ENCODE peak calls at places on chromosomes 4 and X, in six cellular contexts. One of them, this sample, is unnamed.
A peak's percentile ranks its signal among the peaks of the same experiment; 100 is the strongest.

GRCh38 chr4:112234952-112235609 is 3.5 kb downstream of the AP1AR start:
- DNase-seq in upper lobe of right lung: no peak
- DNase-seq in gastrocnemius medialis: peak; percentile 36
- DNase-seq in CD8-positive, alpha-beta memory T cell: peak; percentile 63
- DNase-seq in hepatocyte: peak; percentile 85
- DNase-seq in tibial nerve: peak; percentile 93
- DNase-seq in this sample: peak; percentile 82

GRCh38 chr4:133513891-133514290 is 364.8 kb downstream of the PCDH10 start:
- DNase-seq in upper lobe of right lung: no peak
- DNase-seq in gastrocnemius medialis: no peak
- DNase-seq in CD8-positive, alpha-beta memory T cell: no peak
- DNase-seq in hepatocyte: no peak
- DNase-seq in tibial nerve: no peak
- DNase-seq in this sample: no peak

GRCh38 chr4:144597171-144597570 is 48.8 kb upstream of the HHIP start:
- DNase-seq in upper lobe of right lung: no peak
- DNase-seq in gastrocnemius medialis: no peak
- DNase-seq in CD8-positive, alpha-beta memory T cell: no peak
- DNase-seq in hepatocyte: no peak
- DNase-seq in tibial nerve: no peak
- DNase-seq in this sample: no peak

GRCh38 chr4:20528508-20528907 is 171.8 kb upstream of the PACRGL start:
- DNase-seq in upper lobe of right lung: no peak
- DNase-seq in gastrocnemius medialis: no peak
- DNase-seq in CD8-positive, alpha-beta memory T cell: no peak
- DNase-seq in hepatocyte: no peak
- DNase-seq in tibial nerve: no peak
- DNase-seq in this sample: no peak

GRCh38 chr4:1576961-1577814 is 106.9 kb downstream of the FAM53A start:
- DNase-seq in upper lobe of right lung: no peak
- DNase-seq in gastrocnemius medialis: no peak
- DNase-seq in CD8-positive, alpha-beta memory T cell: peak; percentile 50
- DNase-seq in hepatocyte: no peak
- DNase-seq in tibial nerve: no peak
- DNase-seq in this sample: no peak

GRCh38 chr4:110663738-110664444 is 41.0 kb upstream of the PITX2 start:
- DNase-seq in upper lobe of right lung: no peak
- DNase-seq in gastrocnemius medialis: no peak
- DNase-seq in CD8-positive, alpha-beta memory T cell: no peak
- DNase-seq in hepatocyte: no peak
- DNase-seq in tibial nerve: no peak
- DNase-seq in this sample: no peak

GRCh38 chr4:145731026-145731425 is 51.1 kb downstream of the C4orf51 start:
- DNase-seq in upper lobe of right lung: no peak
- DNase-seq in gastrocnemius medialis: no peak
- DNase-seq in CD8-positive, alpha-beta memory T cell: no peak
- DNase-seq in hepatocyte: peak; percentile 58
- DNase-seq in tibial nerve: no peak
- DNase-seq in this sample: no peak

GRCh38 chrX:131910565-131910964 is 112.5 kb upstream of the STK26 start:
- DNase-seq in upper lobe of right lung: no peak
- DNase-seq in gastrocnemius medialis: no peak
- DNase-seq in CD8-positive, alpha-beta memory T cell: no peak
- DNase-seq in hepatocyte: no peak
- DNase-seq in tibial nerve: no peak
- DNase-seq in this sample: no peak

GRCh38 chr4:148015058-148015457 is 283.2 kb downstream of the ARHGAP10 start:
- DNase-seq in upper lobe of right lung: no peak
- DNase-seq in gastrocnemius medialis: no peak
- DNase-seq in CD8-positive, alpha-beta memory T cell: no peak
- DNase-seq in hepatocyte: no peak
- DNase-seq in tibial nerve: no peak
- DNase-seq in this sample: no peak

GRCh38 chrX:107725761-107726555 is 49.6 kb downstream of the TSC22D3 start:
- DNase-seq in upper lobe of right lung: no peak
- DNase-seq in gastrocnemius medialis: no peak
- DNase-seq in CD8-positive, alpha-beta memory T cell: no peak
- DNase-seq in hepatocyte: no peak
- DNase-seq in tibial nerve: no peak
- DNase-seq in this sample: peak; percentile 47

GRCh38 chr4:176883108-176883550 is 90.4 kb upstream of the VEGFC start:
- DNase-seq in upper lobe of right lung: no peak
- DNase-seq in gastrocnemius medialis: no peak
- DNase-seq in CD8-positive, alpha-beta memory T cell: no peak
- DNase-seq in hepatocyte: no peak
- DNase-seq in tibial nerve: no peak
- DNase-seq in this sample: no peak

GRCh38 chr4:103008875-103009729 is 10.4 kb downstream of the SLC9B1 start:
- DNase-seq in upper lobe of right lung: no peak
- DNase-seq in gastrocnemius medialis: no peak
- DNase-seq in CD8-positive, alpha-beta memory T cell: no peak
- DNase-seq in hepatocyte: peak; percentile 73
- DNase-seq in tibial nerve: peak; percentile 62
- DNase-seq in this sample: no peak

GRCh38 chrX:150767045-150767395 is 73.8 kb downstream of the MTMR1 start:
- DNase-seq in upper lobe of right lung: no peak
- DNase-seq in gastrocnemius medialis: no peak
- DNase-seq in CD8-positive, alpha-beta memory T cell: no peak
- DNase-seq in hepatocyte: no peak
- DNase-seq in tibial nerve: peak; percentile 11
- DNase-seq in this sample: no peak

GRCh38 chr4:76374744-76375143 is 46.2 kb downstream of the CCDC158 start:
- DNase-seq in upper lobe of right lung: no peak
- DNase-seq in gastrocnemius medialis: no peak
- DNase-seq in CD8-positive, alpha-beta memory T cell: no peak
- DNase-seq in hepatocyte: no peak
- DNase-seq in tibial nerve: no peak
- DNase-seq in this sample: no peak

GRCh38 chr4:114072781-114073180 is 93.3 kb upstream of the ARSJ start:
- DNase-seq in upper lobe of right lung: no peak
- DNase-seq in gastrocnemius medialis: no peak
- DNase-seq in CD8-positive, alpha-beta memory T cell: no peak
- DNase-seq in hepatocyte: no peak
- DNase-seq in tibial nerve: no peak
- DNase-seq in this sample: no peak

GRCh38 chr4:159443975-159444374 is 341.1 kb downstream of the RAPGEF2 start:
- DNase-seq in upper lobe of right lung: no peak
- DNase-seq in gastrocnemius medialis: no peak
- DNase-seq in CD8-positive, alpha-beta memory T cell: no peak
- DNase-seq in hepatocyte: no peak
- DNase-seq in tibial nerve: no peak
- DNase-seq in this sample: no peak

GRCh38 chr4:88672987-88673386 is 24.6 kb downstream of the NAP1L5 start:
- DNase-seq in upper lobe of right lung: no peak
- DNase-seq in gastrocnemius medialis: no peak
- DNase-seq in CD8-positive, alpha-beta memory T cell: no peak
- DNase-seq in hepatocyte: peak; percentile 47
- DNase-seq in tibial nerve: no peak
- DNase-seq in this sample: no peak

GRCh38 chr4:40515398-40516293 is 114.0 kb downstream of the RBM47 start:
- DNase-seq in upper lobe of right lung: no peak
- DNase-seq in gastrocnemius medialis: no peak
- DNase-seq in CD8-positive, alpha-beta memory T cell: no peak
- DNase-seq in hepatocyte: peak; percentile 86
- DNase-seq in tibial nerve: no peak
- DNase-seq in this sample: peak; percentile 71

GRCh38 chrX:79259073-79259689 is 108.0 kb downstream of the ITM2A start:
- DNase-seq in upper lobe of right lung: no peak
- DNase-seq in gastrocnemius medialis: no peak
- DNase-seq in CD8-positive, alpha-beta memory T cell: peak; percentile 79
- DNase-seq in hepatocyte: no peak
- DNase-seq in tibial nerve: no peak
- DNase-seq in this sample: no peak

GRCh38 chrX:138775501-138775900 is 64.0 kb upstream of the FGF13 start:
- DNase-seq in upper lobe of right lung: no peak
- DNase-seq in gastrocnemius medialis: no peak
- DNase-seq in CD8-positive, alpha-beta memory T cell: no peak
- DNase-seq in hepatocyte: peak; percentile 28
- DNase-seq in tibial nerve: no peak
- DNase-seq in this sample: no peak

GRCh38 chrX:93322110-93322509 is 351.3 kb downstream of the NAP1L3 start:
- DNase-seq in upper lobe of right lung: no peak
- DNase-seq in gastrocnemius medialis: no peak
- DNase-seq in CD8-positive, alpha-beta memory T cell: no peak
- DNase-seq in hepatocyte: no peak
- DNase-seq in tibial nerve: no peak
- DNase-seq in this sample: no peak

GRCh38 chr4:166146806-166147540 is 273.9 kb downstream of the TLL1 start:
- DNase-seq in upper lobe of right lung: no peak
- DNase-seq in gastrocnemius medialis: no peak
- DNase-seq in CD8-positive, alpha-beta memory T cell: no peak
- DNase-seq in hepatocyte: no peak
- DNase-seq in tibial nerve: no peak
- DNase-seq in this sample: no peak

GRCh38 chr4:82043081-82043808 is 330.5 kb downstream of the HNRNPD start:
- DNase-seq in upper lobe of right lung: peak; percentile 66
- DNase-seq in gastrocnemius medialis: no peak
- DNase-seq in CD8-positive, alpha-beta memory T cell: no peak
- DNase-seq in hepatocyte: peak; percentile 79
- DNase-seq in tibial nerve: no peak
- DNase-seq in this sample: peak; percentile 52
- H3K27me3 ChIP-seq in upper lobe of right lung: peaks cover 24% of the 10 kb centered on the region
- H3K27me3 ChIP-seq in gastrocnemius medialis: peaks cover 12% of the 10 kb centered on the region
- H3K27me3 ChIP-seq in CD8-positive, alpha-beta memory T cell: peaks cover 4% of the 10 kb centered on the region
- H3K27me3 ChIP-seq in hepatocyte: peaks cover 39% of the 10 kb centered on the region
- H3K27me3 ChIP-seq in tibial nerve: peaks cover 5% of the 10 kb centered on the region
- H3K27me3 ChIP-seq in this sample: peaks cover 4% of the 10 kb centered on the region

DNA sequence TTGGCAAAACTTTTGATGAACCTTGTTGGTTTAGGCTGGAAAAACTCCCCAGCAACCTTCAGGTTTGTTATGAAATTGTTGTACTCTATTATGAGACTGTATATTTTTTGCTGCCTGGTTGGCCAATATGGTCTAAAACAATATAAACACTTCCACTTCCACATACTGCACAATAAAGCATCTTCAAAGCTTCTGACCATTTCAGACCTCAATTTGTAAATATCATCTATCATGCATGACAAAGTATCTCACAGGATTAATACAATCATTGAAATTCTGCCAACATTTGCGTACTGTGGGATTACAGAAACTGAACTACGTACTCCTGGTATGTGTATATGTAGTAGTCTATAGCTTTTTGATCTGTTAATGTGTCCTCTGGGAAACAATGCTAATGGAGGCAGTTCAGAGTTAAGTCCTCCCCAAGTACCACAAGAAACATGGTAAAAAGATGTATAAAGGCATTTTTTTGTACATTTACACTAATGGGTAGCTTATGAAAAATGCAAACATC is 40.4 kb downstream of the GPC4 start:
- DNase-seq in upper lobe of right lung: no peak
- DNase-seq in gastrocnemius medialis: no peak
- DNase-seq in CD8-positive, alpha-beta memory T cell: no peak
- DNase-seq in hepatocyte: no peak
- DNase-seq in tibial nerve: no peak
- DNase-seq in this sample: no peak
- H3K27me3 ChIP-seq in upper lobe of right lung: no peaks in the 10 kb centered on the region
- H3K27me3 ChIP-seq in gastrocnemius medialis: no peaks in the 10 kb centered on the region
- H3K27me3 ChIP-seq in CD8-positive, alpha-beta memory T cell: no peaks in the 10 kb centered on the region
- H3K27me3 ChIP-seq in hepatocyte: no peaks in the 10 kb centered on the region
- H3K27me3 ChIP-seq in tibial nerve: peaks cover 9% of the 10 kb centered on the region
- H3K27me3 ChIP-seq in this sample: no peaks in the 10 kb centered on the region

GRCh38 chrX:48835524-48836329 is at the start of gene PCSK1N:
- DNase-seq in upper lobe of right lung: no peak
- DNase-seq in gastrocnemius medialis: no peak
- DNase-seq in CD8-positive, alpha-beta memory T cell: peak; percentile 68
- DNase-seq in hepatocyte: peak; percentile 62
- DNase-seq in tibial nerve: no peak
- DNase-seq in this sample: no peak

GRCh38 chrX:48831136-48831908 is 4.1 kb downstream of the PCSK1N start:
- DNase-seq in upper lobe of right lung: no peak
- DNase-seq in gastrocnemius medialis: no peak
- DNase-seq in CD8-positive, alpha-beta memory T cell: no peak
- DNase-seq in hepatocyte: no peak
- DNase-seq in tibial nerve: no peak
- DNase-seq in this sample: no peak

GRCh38 chrX:48831909-48832291 is 3.5 kb downstream of the PCSK1N start:
- DNase-seq in upper lobe of right lung: no peak
- DNase-seq in gastrocnemius medialis: no peak
- DNase-seq in CD8-positive, alpha-beta memory T cell: no peak
- DNase-seq in hepatocyte: no peak
- DNase-seq in tibial nerve: no peak
- DNase-seq in this sample: no peak

GRCh38 chrX:48833531-48834138 is 1.8 kb downstream of the PCSK1N start:
- DNase-seq in upper lobe of right lung: no peak
- DNase-seq in gastrocnemius medialis: no peak
- DNase-seq in CD8-positive, alpha-beta memory T cell: no peak
- DNase-seq in hepatocyte: no peak
- DNase-seq in tibial nerve: no peak
- DNase-seq in this sample: no peak

GRCh38 chrX:48834383-48834709 is 1.1 kb downstream of the PCSK1N start:
- DNase-seq in upper lobe of right lung: no peak
- DNase-seq in gastrocnemius medialis: no peak
- DNase-seq in CD8-positive, alpha-beta memory T cell: no peak
- DNase-seq in hepatocyte: no peak
- DNase-seq in tibial nerve: no peak
- DNase-seq in this sample: no peak
- H3K27me3 ChIP-seq in upper lobe of right lung: no peaks in the 10 kb centered on the region
- H3K27me3 ChIP-seq in gastrocnemius medialis: peaks cover 14% of the 10 kb centered on the region
- H3K27me3 ChIP-seq in CD8-positive, alpha-beta memory T cell: no peaks in the 10 kb centered on the region
- H3K27me3 ChIP-seq in hepatocyte: peaks cover 31% of the 10 kb centered on the region
- H3K27me3 ChIP-seq in tibial nerve: peaks cover 53% of the 10 kb centered on the region
- H3K27me3 ChIP-seq in this sample: peaks cover 51% of the 10 kb centered on the region

GRCh38 chr4:152047451-152047850 is 286.6 kb upstream of the GATB start:
- DNase-seq in upper lobe of right lung: no peak
- DNase-seq in gastrocnemius medialis: no peak
- DNase-seq in CD8-positive, alpha-beta memory T cell: no peak
- DNase-seq in hepatocyte: no peak
- DNase-seq in tibial nerve: no peak
- DNase-seq in this sample: no peak
- H3K27me3 ChIP-seq in upper lobe of right lung: peaks cover 6% of the 10 kb centered on the region
- H3K27me3 ChIP-seq in gastrocnemius medialis: no peaks in the 10 kb centered on the region
- H3K27me3 ChIP-seq in CD8-positive, alpha-beta memory T cell: no peaks in the 10 kb centered on the region
- H3K27me3 ChIP-seq in hepatocyte: no peaks in the 10 kb centered on the region
- H3K27me3 ChIP-seq in tibial nerve: peaks cover 9% of the 10 kb centered on the region
- H3K27me3 ChIP-seq in this sample: no peaks in the 10 kb centered on the region

DNA sequence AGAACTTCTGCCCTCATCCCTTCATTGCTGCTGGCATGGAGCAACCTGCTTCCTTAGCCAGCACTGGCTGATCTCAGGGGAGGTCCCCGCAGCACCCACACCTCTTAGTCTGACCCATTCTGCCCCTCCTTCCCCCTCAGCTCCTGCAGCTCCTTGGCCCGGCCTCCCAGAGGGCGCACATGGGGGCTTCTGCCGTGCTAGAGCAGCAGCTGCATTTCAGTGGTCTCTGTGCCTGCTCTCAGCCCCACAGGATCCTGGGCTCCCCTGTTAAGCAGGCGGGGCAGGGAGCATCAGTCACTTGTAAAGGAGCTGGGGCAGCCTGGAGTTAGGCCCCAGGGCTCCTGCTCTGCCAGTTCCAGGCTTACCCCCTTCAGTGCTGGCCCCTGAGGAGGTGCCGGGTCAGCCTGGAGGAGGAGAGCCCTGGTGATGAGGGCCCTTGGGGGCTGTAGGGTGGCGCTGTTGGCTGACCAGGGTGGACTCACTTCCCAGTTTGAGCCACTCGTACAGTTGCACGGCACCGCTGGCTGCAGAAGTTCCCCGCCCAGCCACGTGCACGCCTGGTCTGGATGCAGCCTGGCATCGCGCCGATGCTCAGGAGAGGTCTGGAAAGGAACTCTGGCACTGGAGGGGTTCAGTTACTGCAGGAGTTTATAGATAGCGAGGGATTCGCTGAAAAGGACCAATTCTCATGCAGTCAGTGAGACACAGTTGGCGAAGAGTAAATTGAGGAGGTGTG is 85.1 kb upstream of the PSAPL1 start:
- DNase-seq in upper lobe of right lung: no peak
- DNase-seq in gastrocnemius medialis: no peak
- DNase-seq in CD8-positive, alpha-beta memory T cell: no peak
- DNase-seq in hepatocyte: no peak
- DNase-seq in tibial nerve: no peak
- DNase-seq in this sample: no peak
- H3K27me3 ChIP-seq in upper lobe of right lung: peaks cover 19% of the 10 kb centered on the region
- H3K27me3 ChIP-seq in gastrocnemius medialis: peaks cover 42% of the 10 kb centered on the region
- H3K27me3 ChIP-seq in CD8-positive, alpha-beta memory T cell: peaks cover 3% of the 10 kb centered on the region
- H3K27me3 ChIP-seq in hepatocyte: peaks cover 10% of the 10 kb centered on the region
- H3K27me3 ChIP-seq in tibial nerve: no peaks in the 10 kb centered on the region
- H3K27me3 ChIP-seq in this sample: no peaks in the 10 kb centered on the region

This sample was measured in adrenal gland.